ENCODE peak calls at places on chromosomes 11 and 22, in six cellular contexts. G, Z, J, U, F and S are unnamed samples. For H3K36me3, H3K4me1 and H3K27me3, the result is how much of the 10 kb centered on the place peaks cover.

GRCh38 chr11:113977071-113977490 is 2.2 kb downstream of the HTR3A start:
- DNase-seq in F (no peak), G (no peak), Z (no peak), J (no peak), U (no peak), S (no peak)

GRCh38 chr22:27853404-27853803 is 51.8 kb upstream of the MN1 start:
- DNase-seq in J (no peak), F (no peak), Z (peak), G (no peak), U (no peak), S (no peak)

GRCh38 chr11:27571151-27571840 is 64.7 kb upstream of the LIN7C start:
- DNase-seq in F (no peak), Z (peak), U (peak), G (no peak), J (peak), S (no peak)

GRCh38 chr11:20158597-20159257 is 1.5 kb downstream of the DBX1 start:
- DNase-seq in F (peak), Z (peak), J (peak), G (peak), U (peak), S (peak)

GRCh38 chr11:3087821-3088800 is 30.9 kb upstream of the CARS1 start:
- DNase-seq in Z (peak), F (no peak), U (peak), J (no peak), G (no peak), S (no peak)

GRCh38 chr11:113690619-113691569 is 15.2 kb downstream of the TMPRSS5 start:
- DNase-seq in J (peak), G (peak), U (peak), F (peak), Z (peak), S (peak)

GRCh38 chr22:49789289-49790141 is 38.2 kb downstream of the BRD1 start:
- DNase-seq in Z (peak), U (no peak), F (peak), G (no peak), J (peak), S (no peak)

GRCh38 chr11:45473491-45473890 is 187.3 kb upstream of the SYT13 start:
- DNase-seq in U (no peak), Z (no peak), F (no peak), J (no peak), G (no peak), S (no peak)

GRCh38 chr11:94958118-94958517 is 15.2 kb downstream of the CWC15 start:
- DNase-seq in J (peak), G (no peak), F (no peak), U (peak), Z (peak), S (no peak)

GRCh38 chr11:94964934-94965333 is 8.4 kb downstream of the CWC15 start:
- DNase-seq in Z (no peak), F (no peak), J (no peak), G (no peak), U (no peak), S (no peak)

GRCh38 chr11:94959179-94959578 is 14.2 kb downstream of the CWC15 start:
- DNase-seq in Z (no peak), G (no peak), J (no peak), F (no peak), U (no peak), S (no peak)

GRCh38 chr11:94960488-94960887 is 12.9 kb downstream of the CWC15 start:
- DNase-seq in G (no peak), Z (no peak), J (no peak), U (no peak), F (no peak), S (no peak)

DNA sequence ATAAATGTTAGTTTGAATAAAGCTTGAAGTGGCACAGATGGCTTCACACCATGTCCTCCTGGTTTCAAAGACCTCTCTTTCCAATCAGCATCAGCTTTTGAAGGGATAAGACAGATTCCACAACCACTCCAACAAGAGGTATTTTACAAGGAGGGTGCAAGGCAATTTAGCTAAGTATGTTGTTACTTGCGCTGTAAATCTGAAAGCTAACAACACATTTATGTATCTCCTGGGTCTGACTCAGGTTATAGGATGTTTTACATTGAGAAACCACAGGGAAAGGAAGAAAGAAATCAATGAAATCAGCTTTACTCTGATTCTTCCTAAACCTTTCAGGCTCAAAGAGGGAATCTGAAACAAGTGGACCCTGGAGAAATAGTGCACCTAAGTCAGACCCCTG is 12.1 kb downstream of the CWC15 start:
- DNase-seq in J (no peak), G (no peak), Z (no peak), U (no peak), F (no peak), S (no peak)
- H3K36me3 ChIP-seq in J (half or more), G (under half), Z (under half), U (half or more), F (under half), S (under half)

DNA sequence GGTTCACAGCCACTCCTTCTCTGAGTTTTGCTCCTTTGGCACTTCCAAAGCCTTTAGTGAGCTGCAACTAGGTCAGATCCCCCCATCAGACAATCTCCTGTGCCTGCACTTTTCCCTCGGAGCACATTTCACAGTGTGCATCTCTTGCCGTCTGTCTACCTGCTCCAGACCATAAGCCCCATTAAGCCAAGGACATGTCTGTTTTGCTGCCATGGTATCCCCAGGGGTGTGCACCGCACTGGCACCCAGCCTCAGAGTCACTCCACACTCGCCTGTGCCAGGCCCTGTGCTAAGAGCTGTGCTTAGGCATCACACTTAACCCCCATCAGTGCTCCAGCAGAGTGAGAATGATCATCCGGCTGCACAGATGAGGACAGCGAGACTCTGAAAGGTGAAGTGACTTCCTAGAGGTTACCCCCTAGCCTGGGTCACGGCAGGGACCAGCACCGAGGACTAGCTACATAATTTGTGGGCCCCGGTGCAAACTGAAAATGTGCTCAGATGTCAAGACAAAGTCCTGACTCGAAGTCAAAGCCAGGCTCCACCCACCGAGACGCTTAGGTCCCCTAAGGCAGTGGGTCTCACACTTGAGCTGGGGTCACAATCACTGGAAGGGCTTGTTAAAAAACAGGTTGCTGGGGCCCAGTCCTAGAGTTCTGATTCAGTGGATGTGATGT is 33.9 kb downstream of the ARRB1 start:
- DNase-seq in G (no peak), F (no peak), U (no peak), J (no peak), Z (no peak), S (no peak)
- H3K4me1 ChIP-seq in G (under half), F (under half), U (under half), J (under half), Z (under half), S (under half)

DNA sequence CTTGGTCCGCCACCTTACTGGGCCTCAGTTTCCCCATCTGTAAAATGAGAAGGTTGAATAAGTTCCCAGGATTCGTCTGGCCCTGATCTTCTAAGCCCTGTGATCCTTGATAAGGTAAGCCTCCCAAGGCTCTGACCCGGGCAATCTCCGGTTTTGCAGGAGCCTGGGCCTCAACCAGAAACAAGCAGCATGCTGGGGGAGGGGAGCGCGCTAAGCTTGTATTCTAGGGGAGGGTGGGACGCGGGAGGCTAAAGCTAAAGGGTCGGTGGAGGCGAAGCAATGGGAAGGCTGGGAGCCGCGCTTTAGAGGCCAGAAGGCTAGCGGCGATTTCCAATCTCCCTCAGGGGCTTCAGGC is 801 bp downstream of the PTPN5 start:
- DNase-seq in Z (no peak), F (no peak), G (no peak), U (no peak), J (no peak), S (no peak)
- H3K27me3 ChIP-seq in Z (under half), F (under half), G (under half), U (half or more), J (half or more), S (under half)

GRCh38 chr22:37229012-37229804 is 14.9 kb downstream of the RAC2 start:
- DNase-seq in F (peak), G (no peak), U (peak), Z (peak), J (peak), S (no peak)
- H3K36me3 ChIP-seq in F (under half), G (under half), U (under half), Z (under half), J (under half), S (under half)

GRCh38 chr22:22375586-22376351 is 131.2 kb downstream of the VPREB1 start:
- DNase-seq in G (no peak), F (no peak), J (no peak), Z (no peak), U (no peak), S (no peak)
- H3K4me1 ChIP-seq in G (under half), F (under half), J (under half), Z (under half), U (under half), S (under half)

DNA sequence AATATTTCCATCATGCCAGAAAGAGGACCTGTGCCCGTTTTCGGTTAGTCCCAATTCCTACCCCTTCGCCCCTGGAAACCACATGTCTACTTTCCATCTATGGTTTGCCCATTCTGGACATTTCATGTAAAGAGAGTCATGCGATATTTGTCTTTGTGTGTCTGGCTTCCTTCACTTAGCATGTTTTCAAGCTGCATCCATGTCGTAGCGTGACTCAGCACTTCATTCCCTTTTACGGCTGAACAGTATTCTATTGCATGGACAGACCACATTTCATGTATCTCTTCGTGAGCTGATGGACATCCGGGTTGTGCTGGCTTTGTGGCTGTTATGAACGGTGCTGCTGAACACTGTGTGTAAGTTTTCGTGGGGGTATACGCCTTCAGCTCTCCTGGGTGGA is 43.4 kb downstream of the SCUBE1 start:
- DNase-seq in G (no peak), F (no peak), Z (no peak), J (no peak), U (no peak), S (no peak)
- H3K27me3 ChIP-seq in G (under half), F (under half), Z (under half), J (half or more), U (under half), S (under half)

DNA sequence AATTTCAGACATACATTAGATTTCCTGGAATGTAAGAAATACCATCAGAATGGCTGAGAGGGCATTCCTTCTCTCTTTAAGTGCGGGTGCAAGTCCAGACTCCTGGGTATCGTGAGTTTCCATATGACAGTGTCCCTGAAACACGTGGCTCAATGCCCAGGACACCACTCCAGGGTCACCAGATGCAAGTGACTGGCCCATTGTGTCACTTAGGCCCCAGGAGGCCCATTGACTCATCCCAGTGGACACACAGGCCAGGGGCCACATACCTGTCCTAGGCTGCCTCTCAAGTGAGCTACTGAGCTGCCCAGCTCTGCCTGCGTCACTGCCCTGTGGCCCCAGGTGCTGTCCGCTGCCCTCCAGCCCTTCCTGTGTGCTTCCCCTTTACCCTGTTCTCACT is 18.5 kb downstream of the FBLN1 start:
- DNase-seq in Z (no peak), G (no peak), J (no peak), F (no peak), U (no peak), S (no peak)
- H3K36me3 ChIP-seq in Z (half or more), G (under half), J (under half), F (under half), U (under half), S (under half)